ENCODE peak calls at places on chromosomes 5 and 9, in five cellular contexts. O is upper lobe of right lung; K is stimulated activated naive CD8-positive, alpha-beta T cell treated with anti-CD3 and anti-CD28 coated beads, Interleukin-15, Interleukin-2, amounts not matched to agents 100 U/mL and 50 U/mL, for 24 hours; I is lower leg skin; P is astrocyte of the spinal cord. R is an unnamed sample.

GRCh38 chr5:131986161-131986912 is 25.1 kb downstream of the ACSL6 start:
- DNase-seq in O (no peak), K (no peak), I (no peak), P (no peak), R (no peak)

GRCh38 chr5:33852327-33852726 is 39.5 kb downstream of the ADAMTS12 start:
- DNase-seq in O (no peak), K (no peak), I (no peak), P (peak), R (no peak)

GRCh38 chr9:14994738-14995137 is 84.5 kb upstream of the FREM1 start:
- DNase-seq in O (no peak), K (no peak), I (no peak), P (no peak), R (no peak)

GRCh38 chr5:79069488-79070001 is at the start of the genes BHMT2 and DMGDH:
- DNase-seq in O (no peak), K (peak), I (no peak), P (peak), R (no peak)

GRCh38 chr5:180084638-180085561 is 13.3 kb upstream of the RNF130 start:
- DNase-seq in O (no peak), K (no peak), I (no peak), P (no peak), R (no peak)

GRCh38 chr9:109121218-109121796 is 1.6 kb upstream of the TMEM245 start:
- DNase-seq in O (no peak), K (no peak), I (no peak), P (no peak), R (no peak)

GRCh38 chr9:110583237-110583636 is 3.7 kb upstream of the SVEP1 start:
- DNase-seq in O (no peak), K (no peak), I (no peak), P (no peak), R (no peak)

GRCh38 chr5:179963375-179963774 is 55.7 kb upstream of the TBC1D9B start:
- DNase-seq in O (no peak), K (no peak), I (no peak), P (no peak), R (peak)

GRCh38 chr5:57494104-57495098 is 11.8 kb upstream of the ACTBL2 start:
- DNase-seq in O (no peak), K (peak), I (peak), P (peak), R (peak)

GRCh38 chr9:69186841-69187611 is 12.9 kb downstream of the TJP2 start:
- DNase-seq in O (no peak), K (no peak), I (no peak), P (no peak), R (no peak)

GRCh38 chr9:107922246-107922645 is 432.7 kb upstream of the KLF4 start:
- DNase-seq in O (no peak), K (no peak), I (no peak), P (no peak), R (no peak)

GRCh38 chr5:107422494-107422893 is 248.2 kb downstream of the EFNA5 start:
- DNase-seq in O (no peak), K (no peak), I (no peak), P (no peak), R (no peak)

GRCh38 chr9:15135167-15135792 is 171.7 kb downstream of the TTC39B start:
- DNase-seq in O (no peak), K (peak), I (peak), P (peak), R (peak)

GRCh38 chr5:16673241-16673998 is 56.6 kb upstream of the RETREG1 start:
- DNase-seq in O (no peak), K (peak), I (no peak), P (peak), R (peak)

GRCh38 chr5:117058740-117059139 is 484.1 kb upstream of the SEMA6A start:
- DNase-seq in O (no peak), K (no peak), I (no peak), P (no peak), R (no peak)

GRCh38 chr5:129541648-129542251 is 81.7 kb downstream of the ADAMTS19 start:
- DNase-seq in O (no peak), K (no peak), I (no peak), P (peak), R (no peak)

GRCh38 chr5:100004969-100005368 is 530.2 kb upstream of the FAM174A start:
- DNase-seq in O (no peak), K (no peak), I (no peak), P (no peak), R (no peak)

GRCh38 chr9:5354184-5354583 is 14.5 kb upstream of the RLN1 start:
- DNase-seq in O (no peak), K (no peak), I (no peak), P (no peak), R (no peak)

GRCh38 chr5:110439280-110439679 is 287.2 kb downstream of the TMEM232 start:
- DNase-seq in O (no peak), K (no peak), I (no peak), P (no peak), R (no peak)

GRCh38 chr5:94941113-94941765 is 322.8 kb downstream of the SLF1 start:
- DNase-seq in O (no peak), K (no peak), I (no peak), P (no peak), R (no peak)

GRCh38 chr5:152901754-152902153 is 496.7 kb upstream of the NMUR2 start:
- DNase-seq in O (no peak), K (no peak), I (no peak), P (no peak), R (no peak)

GRCh38 chr5:61289241-61289640 is 42.8 kb upstream of the ZSWIM6 start:
- DNase-seq in O (no peak), K (no peak), I (no peak), P (no peak), R (no peak)

GRCh38 chr5:142783601-142784291 is 13.6 kb downstream of the ARHGAP26 start:
- DNase-seq in O (no peak), K (peak), I (peak), P (peak), R (peak)

GRCh38 chr5:124333295-124333979 is 413.0 kb downstream of the ZNF608 start:
- DNase-seq in O (no peak), K (no peak), I (no peak), P (no peak), R (no peak)

GRCh38 chr5:122112063-122112462 is 17.3 kb upstream of the ZNF474 start:
- DNase-seq in O (no peak), K (no peak), I (no peak), P (no peak), R (no peak)

GRCh38 chr5:75885849-75886596 is 168.8 kb upstream of the POC5 start:
- DNase-seq in O (no peak), K (no peak), I (no peak), P (no peak), R (no peak)

GRCh38 chr9:107688728-107689127 is 199.2 kb upstream of the KLF4 start:
- DNase-seq in O (no peak), K (no peak), I (no peak), P (no peak), R (no peak)

GRCh38 chr5:27316283-27316675 is 277.9 kb upstream of the CDH9 start:
- DNase-seq in O (no peak), K (no peak), I (no peak), P (no peak), R (no peak)

GRCh38 chr5:120769291-120769872 is 305.3 kb downstream of the PRR16 start:
- DNase-seq in O (no peak), K (no peak), I (no peak), P (no peak), R (no peak)

GRCh38 chr9:72292874-72293607 is 72.0 kb downstream of the ZFAND5 start:
- DNase-seq in O (no peak), K (no peak), I (no peak), P (peak), R (no peak)

GRCh38 chr9:109968702-109969450 is 188.9 kb downstream of the PALM2AKAP2 start:
- DNase-seq in O (no peak), K (no peak), I (no peak), P (peak), R (peak)

GRCh38 chr9:100561256-100561655 is 16.6 kb upstream of the CAVIN4 start:
- DNase-seq in O (no peak), K (no peak), I (no peak), P (peak), R (no peak)

GRCh38 chr9:34143116-34143515 is 16.6 kb upstream of the DCAF12 start:
- DNase-seq in O (no peak), K (no peak), I (no peak), P (no peak), R (no peak)

GRCh38 chr5:155616779-155617392 is 603.3 kb downstream of the KIF4B start:
- DNase-seq in O (peak), K (peak), I (no peak), P (no peak), R (peak)

GRCh38 chr9:137545123-137545522 is 5.1 kb downstream of the PNPLA7 start:
- DNase-seq in O (no peak), K (no peak), I (no peak), P (peak), R (no peak)